ENCODE peak calls at places on chromosomes 12 and 14, in ten cellular contexts. U, K, H, Q, A, F, G, O, D and T are unnamed samples.

GRCh38 chr12:647713-648085 is 15.5 kb downstream of the NINJ2 start:
- DNase-seq in U (no peak), K (no peak), H (no peak), Q (no peak), A (no peak), F (no peak), G (no peak), O (no peak), D (no peak), T (no peak)

GRCh38 chr14:68820119-68820518 is 27.3 kb upstream of the ZFP36L1 start:
- DNase-seq in U (no peak), K (no peak), H (no peak), Q (no peak), A (no peak), F (no peak), G (no peak), O (no peak), D (no peak), T (no peak)

GRCh38 chr12:48779869-48780268 is 9.0 kb downstream of the ADCY6 start:
- DNase-seq in U (no peak), K (no peak), H (peak), Q (peak), A (peak), F (no peak), G (no peak), O (no peak), D (peak), T (no peak)

GRCh38 chr12:50924439-50925341 is 27.7 kb upstream of the HIGD1C start:
- DNase-seq in U (peak), K (peak), H (no peak), Q (peak), A (peak), F (peak), G (peak), O (peak), D (peak), T (peak)

GRCh38 chr14:105492051-105492965 is 1.3 kb downstream of the TEDC1 start:
- DNase-seq in U (no peak), K (no peak), H (no peak), Q (no peak), A (peak), F (no peak), G (no peak), O (peak), D (no peak), T (no peak)

GRCh38 chr12:96466939-96467751 is 22.2 kb upstream of the CFAP54 start:
- DNase-seq in U (no peak), K (no peak), H (no peak), Q (no peak), A (no peak), F (peak), G (no peak), O (no peak), D (peak), T (no peak)

GRCh38 chr14:46574236-46574970 is 77.2 kb downstream of the RPL10L start:
- DNase-seq in U (no peak), K (no peak), H (no peak), Q (no peak), A (no peak), F (peak), G (no peak), O (no peak), D (no peak), T (no peak)

GRCh38 chr14:98501836-98502235 is 770.2 kb downstream of the BCL11B start:
- DNase-seq in U (no peak), K (no peak), H (no peak), Q (no peak), A (no peak), F (no peak), G (no peak), O (no peak), D (no peak), T (peak)

GRCh38 chr12:3614806-3615466 is 123.9 kb downstream of the PRMT8 start:
- DNase-seq in U (no peak), K (no peak), H (no peak), Q (no peak), A (no peak), F (no peak), G (no peak), O (no peak), D (no peak), T (no peak)

GRCh38 chr14:103629503-103630121 is 601 bp downstream of the KLC1 start:
- DNase-seq in U (no peak), K (peak), H (no peak), Q (no peak), A (peak), F (peak), G (no peak), O (peak), D (no peak), T (no peak)

GRCh38 chr14:28382460-28383220 is 383.9 kb upstream of the FOXG1 start:
- DNase-seq in U (no peak), K (no peak), H (peak), Q (peak), A (no peak), F (peak), G (no peak), O (no peak), D (no peak), T (peak)

GRCh38 chr14:43786066-43786762 is 720.9 kb downstream of the FSCB start:
- DNase-seq in U (no peak), K (no peak), H (no peak), Q (no peak), A (no peak), F (no peak), G (no peak), O (no peak), D (no peak), T (no peak)

GRCh38 chr12:119659289-119659897 is 8.5 kb upstream of the PRKAB1 start:
- DNase-seq in U (no peak), K (peak), H (no peak), Q (peak), A (no peak), F (peak), G (no peak), O (no peak), D (peak), T (no peak)

GRCh38 chr14:90409209-90409730 is 12.4 kb downstream of the CALM1 start:
- DNase-seq in U (no peak), K (no peak), H (peak), Q (peak), A (peak), F (peak), G (no peak), O (no peak), D (peak), T (peak)

GRCh38 chr14:74804219-74804825 is 41.2 kb downstream of the YLPM1 start:
- DNase-seq in U (no peak), K (peak), H (peak), Q (peak), A (no peak), F (peak), G (no peak), O (no peak), D (peak), T (peak)

GRCh38 chr14:104724407-104724980 is 465 bp downstream of the ADSS1 start:
- DNase-seq in U (no peak), K (no peak), H (no peak), Q (no peak), A (no peak), F (no peak), G (no peak), O (peak), D (no peak), T (no peak)

GRCh38 chr14:72686101-72686500 is 207.8 kb downstream of the DPF3 start:
- DNase-seq in U (no peak), K (no peak), H (no peak), Q (no peak), A (no peak), F (peak), G (no peak), O (no peak), D (no peak), T (no peak)

GRCh38 chr12:106455100-106455499 is 97.6 kb downstream of the POLR3B start:
- DNase-seq in U (no peak), K (no peak), H (no peak), Q (no peak), A (no peak), F (no peak), G (no peak), O (no peak), D (no peak), T (no peak)

GRCh38 chr12:62625238-62625637 is 158.6 kb downstream of the MON2 start:
- DNase-seq in U (no peak), K (no peak), H (no peak), Q (peak), A (no peak), F (no peak), G (no peak), O (no peak), D (peak), T (no peak)

GRCh38 chr14:94395900-94396574 is 7.6 kb upstream of the SERPINA1 start:
- DNase-seq in U (no peak), K (no peak), H (no peak), Q (no peak), A (peak), F (no peak), G (no peak), O (no peak), D (no peak), T (no peak)

GRCh38 chr12:39341179-39341578 is 101.7 kb downstream of the KIF21A start:
- DNase-seq in U (no peak), K (no peak), H (no peak), Q (peak), A (no peak), F (no peak), G (no peak), O (no peak), D (no peak), T (no peak)

GRCh38 chr12:113601656-113602263 is 130.1 kb upstream of the LHX5 start:
- DNase-seq in U (no peak), K (peak), H (no peak), Q (peak), A (no peak), F (peak), G (no peak), O (no peak), D (no peak), T (no peak)

GRCh38 chr14:78933948-78934524 is 763.9 kb downstream of the NRXN3 start:
- DNase-seq in U (no peak), K (no peak), H (no peak), Q (peak), A (no peak), F (peak), G (no peak), O (no peak), D (peak), T (no peak)

GRCh38 chr12:24078318-24078765 is 128.9 kb upstream of the SOX5 start:
- DNase-seq in U (no peak), K (no peak), H (no peak), Q (no peak), A (no peak), F (no peak), G (no peak), O (no peak), D (peak), T (no peak)

GRCh38 chr14:93708311-93708734 is 80.0 kb downstream of the PRIMA1 start:
- DNase-seq in U (no peak), K (no peak), H (no peak), Q (no peak), A (no peak), F (no peak), G (no peak), O (no peak), D (no peak), T (no peak)

GRCh38 chr12:119850330-119850729 is 26.8 kb downstream of the CIT start:
- DNase-seq in U (no peak), K (no peak), H (no peak), Q (no peak), A (no peak), F (no peak), G (no peak), O (no peak), D (no peak), T (no peak)

GRCh38 chr12:1791104-1791927 is 29.0 kb upstream of the LRTM2 start:
- DNase-seq in U (no peak), K (peak), H (no peak), Q (peak), A (peak), F (peak), G (peak), O (peak), D (peak), T (no peak)

GRCh38 chr12:62653740-62654139 is 187.1 kb downstream of the MON2 start:
- DNase-seq in U (no peak), K (no peak), H (no peak), Q (no peak), A (no peak), F (no peak), G (no peak), O (no peak), D (no peak), T (no peak)

GRCh38 chr12:98532687-98533304 is 17.4 kb downstream of the TMPO start:
- DNase-seq in U (no peak), K (no peak), H (no peak), Q (peak), A (no peak), F (peak), G (no peak), O (no peak), D (peak), T (no peak)

GRCh38 chr12:114412307-114412706 is 6.4 kb upstream of the TBX5 start:
- DNase-seq in U (no peak), K (no peak), H (no peak), Q (no peak), A (no peak), F (no peak), G (no peak), O (no peak), D (no peak), T (no peak)

GRCh38 chr12:54984602-54985376 is at the start of gene TESPA1:
- DNase-seq in U (peak), K (peak), H (no peak), Q (no peak), A (no peak), F (no peak), G (peak), O (peak), D (no peak), T (no peak)

GRCh38 chr12:16359512-16360491 is 12.4 kb downstream of the MGST1 start:
- DNase-seq in U (no peak), K (peak), H (no peak), Q (peak), A (no peak), F (peak), G (peak), O (peak), D (peak), T (no peak)

GRCh38 chr14:69320581-69321365 is 60.8 kb downstream of the GALNT16 start:
- DNase-seq in U (no peak), K (no peak), H (no peak), Q (no peak), A (no peak), F (no peak), G (no peak), O (no peak), D (no peak), T (no peak)

GRCh38 chr14:55416866-55417265 is 5.2 kb upstream of the ATG14 start:
- DNase-seq in U (no peak), K (no peak), H (no peak), Q (peak), A (no peak), F (peak), G (no peak), O (peak), D (no peak), T (no peak)
- TF ChIP-seq CTCF in U (no peak), K (peak), H (peak), Q (peak), A (no peak), F (peak), G (no peak), O (no peak), D (peak), T (peak)

DNA sequence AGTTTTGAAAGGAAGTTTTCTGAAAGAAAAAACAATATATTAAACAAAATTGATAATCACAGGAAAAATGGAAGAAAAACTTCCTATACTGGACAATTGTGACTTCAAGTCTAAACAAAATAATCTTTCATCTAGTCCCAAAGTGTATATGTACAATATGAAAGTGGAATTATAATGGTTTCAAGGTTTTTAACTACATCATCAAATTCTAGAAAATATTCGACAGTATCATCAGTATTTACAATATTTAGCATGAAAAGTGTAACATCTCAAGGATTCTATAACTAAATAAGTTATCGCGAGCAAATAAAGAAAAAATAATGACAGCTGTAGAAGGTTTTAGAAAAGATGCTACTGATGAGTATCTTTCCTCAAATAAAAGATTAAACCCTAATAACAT is 310.9 kb upstream of the LRFN5 start:
- DNase-seq in U (no peak), K (no peak), H (no peak), Q (no peak), A (no peak), F (no peak), G (no peak), O (no peak), D (no peak), T (no peak)
- H3K4me3 ChIP-seq in U (no peak), K (no peak), H (no peak), Q (no peak), A (no peak), F (no peak), G (no peak), O (no peak), D (no peak), T (no peak)

DNA sequence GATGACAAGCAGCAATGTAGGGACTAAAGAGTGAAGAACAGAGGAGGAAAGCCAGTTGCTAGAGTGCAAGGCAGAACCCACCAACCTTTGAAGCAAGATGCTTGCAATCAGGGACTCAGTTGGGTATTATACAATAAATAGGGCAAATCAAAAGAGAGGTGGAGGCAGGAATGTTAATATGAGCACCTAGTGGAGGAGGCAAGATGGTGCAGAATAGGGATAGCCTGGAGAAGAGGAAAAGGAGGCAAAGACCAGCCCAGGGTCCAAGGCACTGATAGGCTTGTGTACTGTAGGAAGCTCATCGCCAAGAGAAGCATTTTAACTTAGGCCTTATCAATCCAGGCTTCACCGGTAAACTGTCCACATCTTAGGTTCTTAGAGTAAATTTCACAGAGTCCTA is 137.2 kb downstream of the ARMH4 start:
- DNase-seq in U (no peak), K (no peak), H (no peak), Q (no peak), A (no peak), F (no peak), G (no peak), O (no peak), D (no peak), T (no peak)
- TF ChIP-seq CTCF in U (no peak), K (no peak), H (no peak), Q (no peak), A (no peak), F (peak), G (no peak), O (no peak), D (no peak), T (no peak)

DNA sequence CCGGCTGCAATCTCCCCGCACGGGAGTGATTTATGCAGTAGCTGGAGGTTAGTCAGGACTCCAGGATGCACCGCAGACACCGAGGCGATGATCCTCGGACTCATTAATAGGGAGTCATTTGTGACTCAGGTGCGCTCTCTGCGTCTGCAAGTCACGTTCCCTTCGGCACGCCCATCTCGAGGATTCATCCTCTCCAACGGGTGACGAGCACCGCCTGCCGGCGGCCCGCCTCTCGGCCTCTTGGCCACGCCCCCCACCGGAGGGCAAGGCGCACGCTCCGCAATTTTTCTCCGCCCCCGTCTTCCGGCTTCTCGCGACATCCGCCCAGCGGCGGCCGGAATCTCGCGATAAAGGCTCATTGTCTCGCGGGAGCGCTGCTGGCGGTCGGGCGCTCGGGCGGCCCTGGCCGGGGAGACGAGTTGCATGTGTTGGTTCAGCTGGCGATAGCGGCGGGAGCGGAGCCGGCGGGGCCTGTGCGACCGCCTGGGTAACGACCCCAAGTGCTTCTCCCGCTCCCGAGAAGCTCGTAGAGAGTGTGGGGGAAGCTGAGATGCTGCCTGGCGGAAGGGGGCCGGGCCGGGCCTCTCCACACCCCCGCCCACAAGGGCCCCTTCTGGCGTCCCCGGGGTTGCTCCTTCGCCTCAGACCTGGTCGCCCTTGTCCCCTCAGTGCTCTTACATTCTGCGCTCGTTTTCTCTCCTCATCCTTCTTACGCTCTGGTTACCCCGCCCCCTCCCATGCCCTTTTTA is at the start of gene DENR:
- DNase-seq in U (peak), K (peak), H (peak), Q (peak), A (peak), F (peak), G (peak), O (peak), D (peak), T (peak)
- H3K4me3 ChIP-seq in U (peak), K (peak), H (peak), Q (peak), A (peak), F (peak), G (peak), O (peak), D (peak), T (peak)

GRCh38 chr14:102039157-102039556 is 47.7 kb downstream of the HSP90AA1 start:
- DNase-seq in U (no peak), K (no peak), H (no peak), Q (no peak), A (no peak), F (no peak), G (no peak), O (no peak), D (no peak), T (no peak)
- TF ChIP-seq CTCF in U (no peak), K (no peak), H (no peak), Q (no peak), A (no peak), F (no peak), G (no peak), O (no peak), D (no peak), T (no peak)

GRCh38 chr14:60094306-60094897 is 2.7 kb downstream of the PCNX4 start:
- DNase-seq in U (no peak), K (peak), H (no peak), Q (peak), A (no peak), F (peak), G (no peak), O (no peak), D (peak), T (peak)
- H3K4me3 ChIP-seq in U (no peak), K (peak), H (peak), Q (peak), A (peak), F (peak), G (no peak), O (no peak), D (peak), T (peak)

GRCh38 chr12:111093428-111094142 is 173.2 kb upstream of the MYL2 start:
- DNase-seq in U (no peak), K (peak), H (no peak), Q (no peak), A (no peak), F (no peak), G (no peak), O (no peak), D (no peak), T (no peak)
- TF ChIP-seq CTCF in U (no peak), K (no peak), H (no peak), Q (no peak), A (no peak), F (no peak), G (no peak), O (no peak), D (no peak), T (no peak)